ENCODE peak calls at places on chromosomes 7 and 10, in seven cellular contexts. M, E, N, A, Z, X and L are unnamed samples.
A peak's percentile ranks its signal among the peaks of the same experiment; 100 is the strongest.

GRCh38 chr7:145978769-145979168 is 137.8 kb upstream of the CNTNAP2 start:
- DNase-seq in X (no peak), N (no peak), M (no peak), E (no peak), Z (no peak), A (no peak), L (no peak)

GRCh38 chr7:158991824-158992621 is 135.7 kb downstream of the DYNC2I1 start:
- DNase-seq in A (no peak), Z (no peak), N (no peak), M (no peak), E (no peak), X (no peak), L (peak; percentile 57)

GRCh38 chr7:134919240-134919641 is 67.1 kb upstream of the AGBL3 start:
- DNase-seq in X (no peak), Z (no peak), N (no peak), E (no peak), A (peak; percentile 27), M (no peak), L (no peak)

GRCh38 chr10:91162050-91162494 is 58.4 kb upstream of the PCGF5 start:
- DNase-seq in E (no peak), M (no peak), X (no peak), Z (no peak), N (peak; percentile 13), A (peak; percentile 35), L (peak; percentile 64)

GRCh38 chr10:99661370-99661749 is 2.1 kb downstream of the ENTPD7 start:
- DNase-seq in X (no peak), N (peak; percentile 9), E (no peak), M (peak; percentile 94), Z (peak; percentile 94), A (peak; percentile 57), L (no peak)

GRCh38 chr7:20330176-20330796 is 414 bp upstream of the ITGB8 start:
- DNase-seq in N (peak; percentile 87), E (peak; percentile 89), X (peak; percentile 84), A (peak; percentile 90), Z (no peak), M (peak; percentile 97), L (peak; percentile 91)

GRCh38 chr7:82699773-82700186 is 256.2 kb upstream of the CACNA2D1 start:
- DNase-seq in M (peak; percentile 89), Z (peak; percentile 72), E (no peak), X (no peak), A (peak; percentile 20), N (peak; percentile 69), L (no peak)

GRCh38 chr7:91165846-91166230 is 98.4 kb upstream of the FZD1 start:
- DNase-seq in E (no peak), Z (no peak), A (peak; percentile 26), M (no peak), X (no peak), N (no peak), L (no peak)

GRCh38 chr7:135597926-135598305 is 40.2 kb downstream of the NUP205 start:
- DNase-seq in A (no peak), X (no peak), Z (no peak), M (no peak), E (no peak), N (no peak), L (no peak)

GRCh38 chr7:77538186-77538907 is 1.3 kb downstream of the PTPN12 start:
- DNase-seq in M (peak; percentile 89), N (peak; percentile 84), X (peak; percentile 86), Z (peak; percentile 88), A (peak; percentile 96), E (peak; percentile 94), L (peak; percentile 90)

GRCh38 chr7:115662120-115662519 is 368.4 kb downstream of the TFEC start:
- DNase-seq in E (no peak), Z (no peak), X (no peak), M (no peak), N (no peak), A (no peak), L (no peak)

GRCh38 chr7:74355091-74355490 is 65.9 kb downstream of the CLIP2 start:
- DNase-seq in N (peak; percentile 67), E (no peak), Z (peak; percentile 51), X (peak; percentile 44), M (peak; percentile 81), A (peak; percentile 88), L (no peak)

DNA sequence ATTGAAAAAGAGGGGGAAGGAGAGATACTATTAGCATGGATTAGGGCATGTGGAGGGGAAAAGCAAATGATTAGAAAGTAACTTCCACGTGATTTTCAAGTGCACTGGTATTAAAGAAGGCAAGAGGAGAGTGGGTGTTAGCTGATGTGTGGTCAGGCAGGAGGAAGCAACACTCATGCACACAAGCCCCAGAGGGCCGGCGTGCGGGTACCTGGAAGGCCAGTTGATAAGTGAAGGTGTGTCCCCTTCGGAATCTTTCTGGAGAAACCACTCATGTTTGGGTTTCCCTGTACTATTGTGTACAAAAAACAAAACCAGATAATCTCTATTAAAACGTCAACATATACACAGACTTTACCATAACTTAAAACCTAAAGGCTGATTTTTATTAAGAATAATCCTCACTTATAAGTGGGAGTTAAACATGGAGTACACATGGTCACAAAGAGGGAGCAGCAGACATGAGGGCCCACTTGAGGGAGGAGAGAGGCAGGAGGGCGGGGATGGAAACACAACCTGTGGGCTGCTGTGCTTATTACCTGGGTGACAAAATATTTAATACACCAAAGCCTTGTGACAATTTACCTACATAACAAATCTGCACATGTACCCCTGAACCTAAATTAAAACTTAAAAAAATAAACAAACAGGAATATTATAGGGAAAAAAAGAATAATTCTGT is 98.9 kb downstream of the SVIL start:
- DNase-seq in N (no peak), M (peak; percentile 55), X (no peak), Z (no peak), E (no peak), A (no peak), L (no peak)
- H3K27ac ChIP-seq in N (peak overlapping the region; percentile 9), M (peak overlapping the region; percentile 70), X (no peak overlapping the region), Z (peak overlapping the region; percentile 77), E (peak overlapping the region; percentile 65), A (peak overlapping the region; percentile 31), L (peak overlapping the region; percentile 72)

DNA sequence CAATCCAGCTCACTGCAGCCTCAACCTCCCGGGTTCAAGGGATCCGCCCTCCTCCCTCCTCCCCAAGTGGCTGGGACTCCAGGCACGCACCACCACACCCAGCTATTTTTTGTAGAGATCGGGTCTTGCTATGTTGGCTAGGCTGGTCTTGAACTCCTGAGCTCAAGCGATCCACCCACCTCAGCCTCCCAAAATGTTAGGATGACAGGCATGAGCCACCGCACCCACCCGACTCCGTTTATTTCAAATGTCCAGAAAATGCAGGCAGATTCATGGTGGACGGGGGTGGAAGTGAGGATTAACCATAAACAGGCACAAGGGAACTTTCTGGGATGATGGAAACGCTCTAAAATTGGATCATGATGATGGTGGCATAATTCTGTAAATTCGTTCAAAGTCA is 84.5 kb upstream of the DNAAF5 start:
- DNase-seq in E (no peak), X (no peak), Z (no peak), M (no peak), N (no peak), A (no peak), L (no peak)
- H3K4me3 ChIP-seq in E (no peak overlapping the region), X (no peak overlapping the region), Z (no peak overlapping the region), M (no peak overlapping the region), N (no peak overlapping the region), A (no peak overlapping the region), L (no peak overlapping the region)

GRCh38 chr7:101121996-101122932 is 4.6 kb upstream of the SERPINE1 start:
- DNase-seq in E (peak; percentile 83), X (peak; percentile 91), N (peak; percentile 86), A (peak; percentile 98), M (peak; percentile 58), Z (no peak), L (peak; percentile 88)

GRCh38 chr7:101125989-101126650 is 784 bp upstream of the SERPINE1 start:
- DNase-seq in M (peak; percentile 93), A (no peak), X (peak; percentile 95), N (peak; percentile 94), E (peak; percentile 82), Z (no peak), L (no peak)

GRCh38 chr7:101124376-101125056 is 2.4 kb upstream of the SERPINE1 start:
- DNase-seq in M (peak; percentile 89), A (peak; percentile 69), E (no peak), Z (no peak), X (no peak), N (peak; percentile 57), L (no peak)

GRCh38 chr7:101122933-101123702 is 3.8 kb upstream of the SERPINE1 start:
- DNase-seq in E (no peak), A (no peak), M (no peak), Z (no peak), X (no peak), N (no peak), L (no peak)

DNA sequence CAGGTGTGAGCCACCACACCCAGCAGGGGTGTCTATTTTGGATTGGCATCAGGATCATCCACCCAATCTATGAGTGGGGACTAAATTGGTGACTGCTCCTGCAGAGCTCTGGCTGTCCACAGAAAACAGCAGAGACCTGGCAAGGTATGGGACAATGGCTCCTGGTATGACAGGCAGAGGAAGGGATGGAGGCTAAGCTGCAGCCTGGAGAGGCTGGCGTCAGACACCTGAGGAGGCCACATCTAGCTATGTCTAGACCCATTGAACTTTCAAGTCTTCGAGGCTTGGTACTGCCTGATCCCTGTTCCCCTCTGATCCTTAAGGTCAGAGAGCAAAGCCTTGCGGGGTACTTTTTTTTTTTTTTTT is 3.2 kb upstream of the SERPINE1 start:
- DNase-seq in X (no peak), N (no peak), A (no peak), M (no peak), Z (no peak), E (no peak), L (no peak)
- H3K27ac ChIP-seq in X (no peak overlapping the region), N (peak overlapping the region; percentile 99), A (peak overlapping the region; percentile 97), M (no peak overlapping the region), Z (peak overlapping the region; percentile 98), E (no peak overlapping the region), L (no peak overlapping the region)

GRCh38 chr10:3141361-3142005 is 31.1 kb downstream of the PITRM1 start:
- DNase-seq in X (no peak), N (no peak), Z (no peak), E (no peak), A (no peak), M (no peak), L (no peak)
- H3K4me3 ChIP-seq in X (no peak overlapping the region), N (no peak overlapping the region), Z (no peak overlapping the region), E (no peak overlapping the region), A (no peak overlapping the region), M (no peak overlapping the region), L (no peak overlapping the region)

GRCh38 chr7:79290841-79291497 is 162.5 kb downstream of the MAGI2 start:
- DNase-seq in M (peak; percentile 82), A (peak; percentile 41), Z (peak; percentile 73), N (no peak), E (no peak), X (no peak), L (no peak)
- H3K27ac ChIP-seq in M (peak overlapping the region; percentile 96), A (no peak overlapping the region), Z (peak overlapping the region; percentile 96), N (no peak overlapping the region), E (no peak overlapping the region), X (no peak overlapping the region), L (no peak overlapping the region)

GRCh38 chr10:10914129-10914528 is 103.5 kb upstream of the CELF2 start:
- DNase-seq in N (no peak), A (peak; percentile 23), M (no peak), Z (no peak), X (no peak), E (no peak), L (no peak)

GRCh38 chr10:10910634-10911033 is 107.0 kb upstream of the CELF2 start:
- DNase-seq in N (no peak), M (no peak), A (no peak), X (no peak), E (no peak), Z (no peak), L (no peak)

GRCh38 chr10:10915215-10915614 is 102.5 kb upstream of the CELF2 start:
- DNase-seq in N (no peak), Z (no peak), E (no peak), A (no peak), X (no peak), M (no peak), L (no peak)

GRCh38 chr10:10911035-10911434 is 106.6 kb upstream of the CELF2 start:
- DNase-seq in X (no peak), N (no peak), M (no peak), Z (no peak), A (no peak), E (no peak), L (no peak)

GRCh38 chr10:10911471-10911921 is 106.2 kb upstream of the CELF2 start:
- DNase-seq in N (peak; percentile 91), Z (no peak), M (peak; percentile 77), A (peak; percentile 90), E (peak; percentile 89), X (peak; percentile 70), L (peak; percentile 73)
- H3K4me3 ChIP-seq in N (peak overlapping the region; percentile 46), Z (no peak overlapping the region), M (peak overlapping the region; percentile 27), A (peak overlapping the region; percentile 49), E (peak overlapping the region; percentile 26), X (peak overlapping the region; percentile 12), L (no peak overlapping the region)